ENCODE peak calls at places on chromosome 3, in eight cellular contexts. T, A, S, O, B, M, L and E are unnamed samples.

GRCh38 chr3:189122526-189123205 is 49.1 kb upstream of the TPRG1 start:
- ATAC-seq in L (peak; percentile 41), O (no peak), A (no peak), T (no peak), B (peak; percentile 54), M (no peak), S (no peak), E (no peak)

GRCh38 chr3:111890051-111890580 is 31.1 kb downstream of the PHLDB2 start:
- ATAC-seq in T (no peak), B (no peak), A (no peak), O (no peak), M (no peak), L (no peak), S (no peak), E (no peak)

GRCh38 chr3:46127503-46127902 is 80.6 kb downstream of the CCR1 start:
- ATAC-seq in O (peak; percentile 38), M (no peak), A (no peak), L (peak; percentile 55), B (peak; percentile 56), S (peak; percentile 62), T (no peak), E (no peak)

GRCh38 chr3:44954962-44955361 is 21.0 kb downstream of the ZDHHC3 start:
- ATAC-seq in B (no peak), S (peak; percentile 65), M (peak; percentile 49), L (no peak), T (no peak), A (no peak), O (no peak), E (no peak)

GRCh38 chr3:138188013-138188352 is 882 bp downstream of the ARMC8 start:
- ATAC-seq in B (peak; percentile 86), S (no peak), A (peak; percentile 11), M (peak; percentile 31), O (peak; percentile 45), L (peak; percentile 57), T (peak; percentile 13), E (peak; percentile 23)

GRCh38 chr3:56190906-56191305 is 277.4 kb downstream of the ERC2 start:
- ATAC-seq in S (no peak), M (no peak), A (no peak), L (no peak), B (no peak), O (no peak), T (no peak), E (no peak)

GRCh38 chr3:15014606-15015328 is 50.3 kb downstream of the MRPS25 start:
- ATAC-seq in L (no peak), A (no peak), M (no peak), S (no peak), B (no peak), O (no peak), T (no peak), E (no peak)

GRCh38 chr3:127168271-127168670 is 24.7 kb upstream of the PRR23E start:
- ATAC-seq in S (no peak), O (no peak), B (no peak), T (no peak), M (no peak), A (no peak), L (no peak), E (no peak)

GRCh38 chr3:53078656-53079055 is 32.8 kb upstream of the SFMBT1 start:
- ATAC-seq in A (no peak), T (no peak), O (no peak), S (no peak), B (no peak), L (no peak), M (no peak), E (no peak)

GRCh38 chr3:110528305-110529121 is 543.1 kb upstream of the NECTIN3 start:
- ATAC-seq in M (no peak), S (no peak), O (no peak), B (no peak), L (no peak), A (no peak), T (no peak), E (no peak)

GRCh38 chr3:142904639-142905441 is 16.0 kb upstream of the PCOLCE2 start:
- ATAC-seq in A (no peak), O (no peak), M (peak; percentile 70), S (peak; percentile 53), B (peak; percentile 50), T (no peak), L (peak; percentile 30), E (peak; percentile 57)

GRCh38 chr3:4302747-4303146 is 422 bp upstream of the SETMAR start:
- ATAC-seq in O (no peak), A (no peak), M (no peak), B (no peak), L (no peak), T (no peak), S (no peak), E (no peak)

GRCh38 chr3:6264036-6264435 is 596.9 kb upstream of the GRM7 start:
- ATAC-seq in L (no peak), A (no peak), S (no peak), O (no peak), B (no peak), T (no peak), M (no peak), E (no peak)

GRCh38 chr3:125389282-125389681 is 14.2 kb upstream of the ZNF148 start:
- ATAC-seq in O (no peak), A (no peak), B (no peak), L (no peak), T (no peak), M (no peak), S (no peak), E (no peak)

GRCh38 chr3:18998069-18998468 is 150.2 kb upstream of the KCNH8 start:
- ATAC-seq in O (no peak), A (no peak), T (no peak), B (no peak), M (no peak), L (no peak), S (no peak), E (no peak)

GRCh38 chr3:14332392-14332791 is 70.0 kb upstream of the SLC6A6 start:
- ATAC-seq in T (no peak), B (no peak), O (no peak), S (no peak), L (peak; percentile 11), A (no peak), M (no peak), E (peak; percentile 11)

GRCh38 chr3:16329036-16329791 is 64.2 kb downstream of the OXNAD1 start:
- ATAC-seq in B (no peak), O (no peak), S (no peak), T (no peak), M (no peak), L (no peak), A (no peak), E (no peak)